ENCODE peak calls at places on chromosomes 5 and 9, in four cellular contexts. One of them, this sample, is unnamed.

GRCh38 chr9:132489536-132489935 is 79.5 kb downstream of the CFAP77 start:
- DNase-seq in NCI-H748 treated with DMSO at 0.1 percent for 48 hours: no peak
- DNase-seq in activated CD8-positive, alpha-beta memory T cell treated with anti-CD3 and anti-CD28 coated beads for 24 hours: no peak
- DNase-seq in stromal cell of bone marrow: no peak
- DNase-seq in this sample: no peak

GRCh38 chr5:166370928-166371690 is 1920.3 kb upstream of the WWC1 start:
- DNase-seq in NCI-H748 treated with DMSO at 0.1 percent for 48 hours: peak; percentile 11
- DNase-seq in activated CD8-positive, alpha-beta memory T cell treated with anti-CD3 and anti-CD28 coated beads for 24 hours: no peak
- DNase-seq in stromal cell of bone marrow: peak; percentile 10
- DNase-seq in this sample: no peak

GRCh38 chr5:145776886-145777285 is 58.3 kb downstream of the PRELID2 start:
- DNase-seq in NCI-H748 treated with DMSO at 0.1 percent for 48 hours: no peak
- DNase-seq in activated CD8-positive, alpha-beta memory T cell treated with anti-CD3 and anti-CD28 coated beads for 24 hours: no peak
- DNase-seq in stromal cell of bone marrow: no peak
- DNase-seq in this sample: no peak

GRCh38 chr5:176415240-176416122 is 858 bp downstream of the CLTB start:
- DNase-seq in NCI-H748 treated with DMSO at 0.1 percent for 48 hours: no peak
- DNase-seq in activated CD8-positive, alpha-beta memory T cell treated with anti-CD3 and anti-CD28 coated beads for 24 hours: no peak
- DNase-seq in stromal cell of bone marrow: no peak
- DNase-seq in this sample: no peak

GRCh38 chr5:158928405-158928804 is 171.3 kb downstream of the EBF1 start:
- DNase-seq in NCI-H748 treated with DMSO at 0.1 percent for 48 hours: no peak
- DNase-seq in activated CD8-positive, alpha-beta memory T cell treated with anti-CD3 and anti-CD28 coated beads for 24 hours: no peak
- DNase-seq in stromal cell of bone marrow: no peak
- DNase-seq in this sample: no peak

GRCh38 chr9:27377147-27377807 is 80.3 kb upstream of the EQTN start:
- DNase-seq in NCI-H748 treated with DMSO at 0.1 percent for 48 hours: no peak
- DNase-seq in activated CD8-positive, alpha-beta memory T cell treated with anti-CD3 and anti-CD28 coated beads for 24 hours: no peak
- DNase-seq in stromal cell of bone marrow: no peak
- DNase-seq in this sample: no peak

GRCh38 chr9:37870799-37871176 is 33.1 kb downstream of the SLC25A51 start:
- DNase-seq in NCI-H748 treated with DMSO at 0.1 percent for 48 hours: no peak
- DNase-seq in activated CD8-positive, alpha-beta memory T cell treated with anti-CD3 and anti-CD28 coated beads for 24 hours: no peak
- DNase-seq in stromal cell of bone marrow: no peak
- DNase-seq in this sample: no peak

GRCh38 chr5:10564838-10565784 is 1.2 kb downstream of the ANKRD33B start:
- DNase-seq in NCI-H748 treated with DMSO at 0.1 percent for 48 hours: no peak
- DNase-seq in activated CD8-positive, alpha-beta memory T cell treated with anti-CD3 and anti-CD28 coated beads for 24 hours: peak; percentile 69
- DNase-seq in stromal cell of bone marrow: no peak
- DNase-seq in this sample: no peak

GRCh38 chr9:83191154-83191553 is 128.2 kb upstream of the RASEF start:
- DNase-seq in NCI-H748 treated with DMSO at 0.1 percent for 48 hours: no peak
- DNase-seq in activated CD8-positive, alpha-beta memory T cell treated with anti-CD3 and anti-CD28 coated beads for 24 hours: no peak
- DNase-seq in stromal cell of bone marrow: no peak
- DNase-seq in this sample: no peak

GRCh38 chr5:76542236-76542635 is 81.0 kb downstream of the F2RL2 start:
- DNase-seq in NCI-H748 treated with DMSO at 0.1 percent for 48 hours: no peak
- DNase-seq in activated CD8-positive, alpha-beta memory T cell treated with anti-CD3 and anti-CD28 coated beads for 24 hours: no peak
- DNase-seq in stromal cell of bone marrow: no peak
- DNase-seq in this sample: no peak

GRCh38 chr5:78287833-78288232 is 6.7 kb downstream of the AP3B1 start:
- DNase-seq in NCI-H748 treated with DMSO at 0.1 percent for 48 hours: no peak
- DNase-seq in activated CD8-positive, alpha-beta memory T cell treated with anti-CD3 and anti-CD28 coated beads for 24 hours: no peak
- DNase-seq in stromal cell of bone marrow: peak; percentile 54
- DNase-seq in this sample: no peak

This sample was measured in SHP77 treated with DMSO at 0.1 percent for 48 hours.